ENCODE peak calls at places on chromosomes 12 and 14, in five cellular contexts. X, Y, L, K and R are unnamed samples.

GRCh38 chr14:74682169-74682952 is 30.5 kb downstream of the AREL1 start:
- DNase-seq in X (no peak), Y (no peak), K (peak; percentile 3), L (no peak), R (no peak)

GRCh38 chr12:46458500-46459106 is 86.0 kb upstream of the SLC38A2 start:
- DNase-seq in L (no peak), X (no peak), Y (no peak), K (no peak), R (no peak)

GRCh38 chr14:89269404-89269803 is 147.6 kb downstream of the FOXN3 start:
- DNase-seq in Y (no peak), L (no peak), X (no peak), K (no peak), R (no peak)

GRCh38 chr12:3317481-3317815 is 173.6 kb upstream of the PRMT8 start:
- DNase-seq in L (no peak), Y (no peak), X (no peak), K (no peak), R (no peak)

GRCh38 chr12:115337693-115338543 is 653.9 kb upstream of the TBX3 start:
- DNase-seq in X (no peak), L (no peak), K (peak; percentile 31), Y (no peak), R (no peak)

GRCh38 chr12:92535961-92536360 is 166.8 kb upstream of the PLEKHG7 start:
- DNase-seq in Y (no peak), L (no peak), X (no peak), K (no peak), R (no peak)

GRCh38 chr12:122413516-122414404 is 8.7 kb downstream of the CLIP1 start:
- DNase-seq in K (no peak), L (no peak), Y (no peak), X (no peak), R (no peak)

GRCh38 chr12:57759360-57759980 is 4.6 kb downstream of the MARCHF9 start:
- DNase-seq in X (no peak), L (no peak), Y (no peak), K (peak; percentile 60), R (no peak)

GRCh38 chr12:123091230-123091629 is 59.7 kb downstream of the PITPNM2 start:
- DNase-seq in Y (no peak), K (no peak), X (no peak), L (no peak), R (no peak)

GRCh38 chr14:23101213-23101970 is 3.4 kb downstream of the CIROP start:
- DNase-seq in L (no peak), Y (no peak), X (no peak), K (no peak), R (peak; percentile 35)

GRCh38 chr12:87509233-87509820 is 519.9 kb downstream of the C12orf50 start:
- DNase-seq in L (no peak), X (no peak), Y (no peak), K (peak; percentile 5), R (no peak)

GRCh38 chr12:100476013-100476751 is 2.5 kb downstream of the NR1H4 start:
- DNase-seq in L (no peak), K (no peak), Y (no peak), X (no peak), R (no peak)

GRCh38 chr12:112532106-112532505 is 113.4 kb downstream of the PTPN11 start:
- DNase-seq in L (no peak), Y (no peak), K (no peak), X (no peak), R (no peak)

GRCh38 chr12:102595315-102595714 is 115.0 kb upstream of the IGF1 start:
- DNase-seq in Y (no peak), X (no peak), L (no peak), K (no peak), R (no peak)